ENCODE peak calls at places on chromosomes 2 and 18, in five cellular contexts. C, T, B, G and S are unnamed samples. For H3K36me3, the result is how much of the 10 kb centered on the place peaks cover.

GRCh38 chr2:160045703-160046210 is 16.7 kb downstream of the PLA2R1 start:
- DNase-seq in C (no peak), T (no peak), B (no peak), G (no peak), S (no peak)

GRCh38 chr2:129709956-129710598 is 269.4 kb upstream of the RAB6C start:
- DNase-seq in C (no peak), T (no peak), B (no peak), G (no peak), S (no peak)

GRCh38 chr2:217335341-217335966 is 475.6 kb upstream of the TNP1 start:
- DNase-seq in C (no peak), T (no peak), B (no peak), G (no peak), S (no peak)

GRCh38 chr2:212488611-212489010 is 50.0 kb downstream of the ERBB4 start:
- DNase-seq in C (no peak), T (no peak), B (no peak), G (no peak), S (no peak)

GRCh38 chr2:219627105-219628100 is at the start of gene SLC4A3:
- DNase-seq in C (peak), T (no peak), B (peak), G (no peak), S (no peak)

GRCh38 chr18:10017048-10017447 is 103.2 kb downstream of the VAPA start:
- DNase-seq in C (no peak), T (no peak), B (no peak), G (no peak), S (no peak)

GRCh38 chr2:105734762-105735538 is 9.8 kb upstream of the NCK2 start:
- DNase-seq in C (peak), T (peak), B (no peak), G (no peak), S (no peak)

GRCh38 chr2:46283693-46284092 is 13.5 kb upstream of the EPAS1 start:
- DNase-seq in C (no peak), T (no peak), B (no peak), G (no peak), S (no peak)

GRCh38 chr18:31246460-31246859 is 71.5 kb upstream of the DSG1 start:
- DNase-seq in C (no peak), T (no peak), B (no peak), G (no peak), S (no peak)

DNA sequence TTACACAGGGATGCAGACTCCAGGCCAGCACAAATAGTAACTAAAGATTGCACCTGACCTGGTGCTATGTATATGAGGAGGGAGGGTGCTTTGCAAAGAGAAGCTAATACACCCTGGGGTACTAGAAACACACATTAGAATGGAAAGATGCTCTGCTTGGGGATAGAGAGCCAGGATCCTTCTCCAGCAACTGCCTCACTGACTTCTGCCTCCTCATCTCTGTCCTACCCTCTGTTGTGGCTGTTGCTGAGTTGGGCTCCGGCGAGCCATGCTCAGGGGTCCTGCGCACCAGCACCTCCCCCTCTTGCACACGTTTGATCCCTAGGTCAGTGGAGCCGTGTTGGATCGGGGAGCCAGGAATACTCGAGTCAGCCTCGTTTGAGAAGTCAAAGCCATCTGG is 23.7 kb upstream of the ORC2 start:
- DNase-seq in C (no peak), T (no peak), B (no peak), G (no peak), S (no peak)
- H3K27ac ChIP-seq in C (no peak), T (no peak), B (no peak), G (no peak), S (no peak)

DNA sequence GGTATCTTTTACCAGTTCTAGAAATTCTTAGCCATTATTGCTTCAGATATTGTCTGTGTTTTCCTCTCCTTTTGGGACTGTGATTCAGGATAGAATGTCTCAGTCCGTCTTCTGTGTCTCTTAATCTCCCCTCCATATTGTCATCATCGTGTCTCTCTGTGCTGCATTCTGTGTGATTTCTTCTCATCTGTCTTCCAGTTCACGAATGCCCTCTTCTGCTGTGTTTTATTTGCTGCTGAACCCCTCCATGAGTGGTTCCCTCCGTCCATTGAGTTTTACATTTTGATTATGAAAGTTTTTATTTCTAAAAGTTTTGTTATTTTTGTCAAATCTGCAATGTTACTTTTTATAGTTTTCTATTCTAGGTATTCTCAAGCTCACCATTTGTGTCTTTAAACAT is 11.7 kb downstream of the D2HGDH start:
- DNase-seq in C (no peak), T (no peak), B (no peak), G (no peak), S (no peak)
- H3K36me3 ChIP-seq in C (under half), T (under half), B (under half), G (under half), S (under half)

GRCh38 chr18:58578321-58578720 is 50.6 kb downstream of the ALPK2 start:
- DNase-seq in C (no peak), T (peak), B (no peak), G (no peak), S (no peak)
- H3K4me3 ChIP-seq in C (no peak), T (peak), B (no peak), G (no peak), S (no peak)

DNA sequence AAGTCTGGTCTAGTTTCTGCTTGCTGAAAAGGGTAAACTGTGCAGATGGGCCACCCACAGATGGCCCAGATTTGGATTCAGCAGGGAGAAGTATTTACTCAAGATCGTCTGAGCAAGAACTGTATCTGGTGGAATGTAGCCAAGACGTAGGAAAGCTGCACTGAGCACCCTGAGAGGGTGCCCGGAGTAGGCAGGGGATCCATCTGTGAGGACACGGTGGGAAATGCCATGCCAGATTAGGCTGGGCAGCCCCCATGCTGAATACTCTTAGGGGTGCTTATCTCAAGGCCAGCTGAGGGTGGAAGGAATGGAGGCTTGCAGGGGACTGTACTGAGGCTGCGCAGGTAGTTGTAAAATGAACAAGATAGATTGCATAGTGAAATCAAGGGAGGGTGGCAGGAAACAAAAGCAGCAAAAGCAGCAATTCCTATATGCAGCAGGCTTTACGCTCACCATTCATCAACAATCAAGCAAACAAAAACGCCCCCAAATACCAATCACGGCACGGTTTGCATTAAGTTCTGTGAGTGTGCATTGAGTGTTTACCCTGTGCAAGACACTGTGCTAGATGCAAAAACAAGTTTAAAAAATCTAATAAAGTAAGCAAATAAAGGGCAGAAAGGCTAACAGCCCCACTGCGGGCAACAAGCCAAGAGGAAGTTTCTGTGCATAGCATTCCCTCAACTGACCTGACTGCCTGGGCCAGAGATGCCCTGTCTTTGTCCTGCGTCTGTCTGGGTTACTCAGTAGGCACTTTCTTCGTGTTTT is 32.2 kb upstream of the LPIN2 start:
- DNase-seq in C (no peak), T (no peak), B (peak), G (no peak), S (peak)
- H3K27ac ChIP-seq in C (no peak), T (no peak), B (peak), G (no peak), S (peak)